ENCODE peak calls at places on chromosomes 11 and 22, in five cellular contexts. L is activated T-cell treated with anti-CD3 and anti-CD28 coated beads for 48 hours; R is HS-27A; U is stimulated activated CD4-positive, alpha-beta T cell treated with anti-CD3 and anti-CD28 coated beads, Interleukin-15, amount 100 ng/mL, for 24 hours; V is lung microvascular endothelial cell. Q is an unnamed sample.

GRCh38 chr11:58628446-58628845 is 6.0 kb downstream of the CNTF start:
- DNase-seq in L (no peak), V (peak), U (no peak), R (no peak), Q (no peak)

GRCh38 chr11:26599421-26599820 is 27.4 kb upstream of the MUC15 start:
- DNase-seq in V (no peak), R (no peak), U (no peak), L (no peak), Q (no peak)

GRCh38 chr11:47607380-47607779 is 13.2 kb upstream of the C1QTNF4 start:
- DNase-seq in V (peak), R (no peak), U (no peak), L (no peak), Q (no peak)

GRCh38 chr11:61947486-61948210 is 2.5 kb upstream of the BEST1 start:
- DNase-seq in R (no peak), V (peak), L (peak), U (peak), Q (peak)

GRCh38 chr11:62710001-62710345 is 2.5 kb downstream of the GNG3 start:
- DNase-seq in R (no peak), V (peak), L (peak), U (no peak), Q (no peak)

GRCh38 chr11:102419181-102419580 is 33.4 kb downstream of the TMEM123 start:
- DNase-seq in V (no peak), U (no peak), R (no peak), L (no peak), Q (no peak)

GRCh38 chr11:61874460-61874809 is 16.9 kb downstream of the FADS3 start:
- DNase-seq in L (no peak), V (no peak), R (peak), U (no peak), Q (no peak)

GRCh38 chr11:2089536-2090165 is 49.5 kb downstream of the IGF2 start:
- DNase-seq in V (peak), U (peak), R (no peak), L (peak), Q (no peak)

GRCh38 chr22:37198290-37199102 is 10.4 kb upstream of the C1QTNF6 start:
- DNase-seq in U (peak), V (peak), R (peak), L (peak), Q (peak)

GRCh38 chr11:62430350-62430749 is 11.5 kb downstream of the SCGB1A1 start:
- DNase-seq in R (no peak), U (no peak), L (no peak), V (no peak), Q (no peak)

GRCh38 chr11:33753304-33753703 is 17.1 kb upstream of the CD59 start:
- DNase-seq in R (no peak), L (no peak), V (peak), U (no peak), Q (no peak)

GRCh38 chr11:44728491-44728910 is 1.7 kb downstream of the TSPAN18 start:
- DNase-seq in U (no peak), V (no peak), R (no peak), L (no peak), Q (no peak)

GRCh38 chr11:116059909-116060308 is 555.7 kb upstream of the CADM1 start:
- DNase-seq in U (no peak), V (no peak), R (no peak), L (no peak), Q (no peak)

GRCh38 chr11:132103006-132103405 is 732.6 kb downstream of the NTM start:
- DNase-seq in L (no peak), V (no peak), U (no peak), R (no peak), Q (no peak)

GRCh38 chr22:49664371-49664881 is 163.2 kb downstream of the BRD1 start:
- DNase-seq in V (no peak), R (no peak), L (no peak), U (no peak), Q (no peak)

GRCh38 chr11:89184021-89184420 is 6.3 kb downstream of the TYR start:
- DNase-seq in R (no peak), L (no peak), U (no peak), V (no peak), Q (no peak)

GRCh38 chr11:73265853-73266643 is 6.1 kb upstream of the P2RY6 start:
- DNase-seq in V (no peak), L (no peak), R (no peak), U (no peak), Q (no peak)

GRCh38 chr11:133833101-133833898 is 12.0 kb downstream of the SPATA19 start:
- DNase-seq in V (no peak), L (no peak), R (no peak), U (peak), Q (no peak)

GRCh38 chr11:43944761-43945311 is 2.4 kb downstream of the C11orf96 start:
- DNase-seq in L (peak), V (peak), U (peak), R (no peak), Q (peak)

GRCh38 chr22:41485033-41485432 is 16.1 kb downstream of the ACO2 start:
- DNase-seq in U (no peak), V (no peak), R (no peak), L (no peak), Q (no peak)

GRCh38 chr22:30561402-30562154 is 12.9 kb downstream of the GAL3ST1 start:
- DNase-seq in L (no peak), R (no peak), U (no peak), V (no peak), Q (no peak)

GRCh38 chr11:46901156-46901555 is 17.2 kb downstream of the LRP4 start:
- DNase-seq in L (no peak), U (no peak), V (no peak), R (no peak), Q (no peak)

GRCh38 chr11:64777449-64778222 is 706 bp downstream of the SF1 start:
- DNase-seq in L (peak), R (peak), U (peak), V (peak), Q (peak)

GRCh38 chr11:69825037-69825834 is 6.0 kb upstream of the FGF3 start:
- DNase-seq in L (no peak), U (no peak), V (no peak), R (no peak), Q (no peak)

GRCh38 chr11:133531971-133532651 is at the start of gene OPCML:
- DNase-seq in L (no peak), V (no peak), R (no peak), U (no peak), Q (no peak)

GRCh38 chr11:66336234-66337102 is at the start of gene RIN1:
- DNase-seq in V (peak), U (peak), L (peak), R (peak), Q (peak)

GRCh38 chr11:93986716-93987115 is 34.4 kb upstream of the HEPHL1 start:
- DNase-seq in L (no peak), R (no peak), V (no peak), U (no peak), Q (no peak)

GRCh38 chr22:48428556-48429371 is 1398.9 kb downstream of the BRD1 start:
- DNase-seq in R (no peak), U (no peak), L (no peak), V (no peak), Q (no peak)

GRCh38 chr11:34890089-34890488 is 26.1 kb downstream of the APIP start:
- DNase-seq in V (no peak), U (no peak), L (no peak), R (no peak), Q (no peak)

GRCh38 chr11:89545701-89546100 is 54.5 kb upstream of the NOX4 start:
- DNase-seq in R (no peak), L (no peak), V (no peak), U (no peak), Q (no peak)

GRCh38 chr11:129871914-129872313 is 23.5 kb downstream of the NFRKB start:
- DNase-seq in V (no peak), U (no peak), L (no peak), R (no peak), Q (no peak)